ENCODE peak calls at places on chromosomes 3 and 15, in six cellular contexts. J, F, S, Z, E and D are unnamed samples. For H3K4me1 and H3K9me3, the result is how much of the 10 kb centered on the place peaks cover.

GRCh38 chr3:102038477-102039142 is 189.3 kb downstream of the NFKBIZ start:
- DNase-seq in S (no peak), F (no peak), E (no peak), J (no peak), Z (no peak), D (no peak)

GRCh38 chr3:161660706-161661105 is 164.1 kb downstream of the OTOL1 start:
- DNase-seq in J (no peak), E (no peak), Z (no peak), S (no peak), F (no peak), D (no peak)

GRCh38 chr3:18357747-18358146 is 67.4 kb downstream of the SATB1 start:
- DNase-seq in E (no peak), F (no peak), S (no peak), J (no peak), Z (no peak), D (no peak)

GRCh38 chr3:171347017-171347979 is 112.9 kb downstream of the TNIK start:
- DNase-seq in S (no peak), J (no peak), Z (no peak), F (no peak), E (no peak), D (no peak)

GRCh38 chr3:195155842-195156241 is 115.1 kb downstream of the XXYLT1 start:
- DNase-seq in F (no peak), E (no peak), S (no peak), J (no peak), Z (no peak), D (no peak)

GRCh38 chr3:135125171-135125801 is 330.2 kb downstream of the EPHB1 start:
- DNase-seq in E (no peak), S (no peak), Z (no peak), F (peak), J (no peak), D (peak)

GRCh38 chr3:171810278-171811058 is at the start of gene PLD1:
- DNase-seq in Z (peak), E (peak), J (peak), F (peak), S (peak), D (no peak)

GRCh38 chr15:23616536-23616935 is 31.1 kb downstream of the MAGEL2 start:
- DNase-seq in E (no peak), J (no peak), F (no peak), S (no peak), Z (no peak), D (no peak)

GRCh38 chr15:70276401-70276800 is 178.7 kb upstream of the TLE3 start:
- DNase-seq in J (no peak), E (no peak), Z (no peak), S (peak), F (no peak), D (no peak)

GRCh38 chr3:46856576-46857471 is 6.4 kb downstream of the MYL3 start:
- DNase-seq in J (peak), E (peak), Z (peak), F (no peak), S (peak), D (no peak)

GRCh38 chr3:127254730-127255129 is 33.1 kb downstream of the PRR20G start:
- DNase-seq in S (no peak), Z (no peak), F (no peak), E (no peak), J (no peak), D (no peak)

GRCh38 chr15:65259367-65259781 is 27.3 kb downstream of the PARP16 start:
- DNase-seq in S (peak), E (no peak), F (no peak), Z (peak), J (peak), D (no peak)

GRCh38 chr3:51966016-51966415 is 1.2 kb downstream of the PCBP4 start:
- DNase-seq in Z (no peak), J (no peak), E (no peak), S (no peak), F (no peak), D (no peak)

GRCh38 chr3:8503461-8503860 is 1.8 kb downstream of the LMCD1 start:
- DNase-seq in E (no peak), Z (no peak), J (no peak), F (no peak), S (no peak), D (no peak)

GRCh38 chr3:8499181-8499611 is 2.4 kb upstream of the LMCD1 start:
- DNase-seq in J (peak), S (no peak), F (peak), Z (no peak), E (no peak), D (no peak)

GRCh38 chr3:8500208-8500961 is 1.2 kb upstream of the LMCD1 start:
- DNase-seq in E (no peak), J (peak), Z (no peak), S (no peak), F (peak), D (no peak)

GRCh38 chr3:8500966-8501365 is 657 bp upstream of the LMCD1 start:
- DNase-seq in J (no peak), S (no peak), Z (no peak), E (no peak), F (peak), D (no peak)

DNA sequence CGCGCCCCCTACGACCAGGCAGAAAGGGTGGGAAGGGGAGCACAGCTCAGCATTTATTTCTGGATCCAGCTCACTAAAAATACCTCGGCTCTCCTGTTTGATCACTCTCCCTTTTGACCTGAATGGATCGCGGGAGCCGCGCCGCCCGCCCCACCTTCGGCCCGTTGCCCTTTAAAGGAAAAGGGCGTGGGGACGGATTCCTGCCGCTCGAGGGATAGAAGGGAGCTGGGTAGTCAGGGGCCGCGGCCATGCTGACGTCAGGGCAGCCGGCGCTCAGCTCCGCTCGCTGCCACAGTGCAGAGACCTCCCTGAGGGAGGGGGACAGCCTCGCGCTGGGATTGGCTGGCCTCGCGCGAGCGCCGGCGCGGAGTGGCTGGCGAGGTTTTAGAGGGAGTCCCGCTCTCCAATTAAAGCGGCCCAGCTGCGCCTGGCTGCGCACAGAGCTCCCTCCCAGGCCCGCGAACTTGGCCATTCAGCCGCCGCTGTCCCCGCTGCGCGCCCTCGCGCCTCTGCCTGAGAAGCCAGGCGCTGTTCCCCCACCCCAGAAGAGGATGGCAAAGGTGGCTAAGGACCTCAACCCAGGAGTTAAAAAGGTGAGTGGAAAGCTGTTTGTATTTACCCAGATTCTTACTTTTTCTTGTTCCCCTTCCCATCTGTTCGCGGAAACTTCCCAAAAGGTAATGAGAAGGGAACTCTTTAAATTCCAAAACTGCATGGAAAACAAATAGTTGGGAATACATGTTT is at the start of gene LMCD1:
- DNase-seq in S (peak), E (peak), F (peak), Z (peak), J (peak), D (no peak)
- H3K4me1 ChIP-seq in S (under half), E (under half), F (under half), Z (under half), J (half or more), D (under half)

DNA sequence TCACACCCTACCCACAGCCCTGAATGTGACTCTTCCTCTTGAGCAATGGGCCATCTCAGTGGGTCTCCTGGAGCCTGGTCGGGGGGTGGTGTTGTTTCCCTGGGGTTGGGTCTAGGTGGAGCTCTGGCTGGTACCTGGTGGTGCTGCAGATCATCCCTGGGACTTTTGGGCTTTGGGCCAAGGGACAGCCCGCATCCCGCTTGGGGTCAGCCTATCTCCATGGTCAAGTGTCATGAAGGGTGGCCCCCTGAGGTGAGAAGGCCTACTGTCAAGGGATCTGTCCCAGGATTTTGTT is 202.0 kb downstream of the UBE3A start:
- DNase-seq in F (no peak), J (no peak), E (no peak), Z (peak), S (peak), D (no peak)
- H3K9me3 ChIP-seq in F (under half), J (under half), E (under half), Z (under half), S (under half), D (under half)

GRCh38 chr3:177467268-177467985 is 270.1 kb upstream of the TBL1XR1 start:
- DNase-seq in E (no peak), S (no peak), F (no peak), J (no peak), Z (no peak), D (no peak)

GRCh38 chr3:177464392-177465225 is 267.3 kb upstream of the TBL1XR1 start:
- DNase-seq in E (no peak), Z (no peak), S (no peak), F (no peak), J (no peak), D (no peak)

GRCh38 chr3:177465243-177465642 is 268.0 kb upstream of the TBL1XR1 start:
- DNase-seq in S (peak), J (no peak), Z (peak), E (no peak), F (no peak), D (no peak)

GRCh38 chr3:177463863-177464262 is 266.6 kb upstream of the TBL1XR1 start:
- DNase-seq in J (no peak), S (no peak), Z (no peak), E (no peak), F (peak), D (no peak)

DNA sequence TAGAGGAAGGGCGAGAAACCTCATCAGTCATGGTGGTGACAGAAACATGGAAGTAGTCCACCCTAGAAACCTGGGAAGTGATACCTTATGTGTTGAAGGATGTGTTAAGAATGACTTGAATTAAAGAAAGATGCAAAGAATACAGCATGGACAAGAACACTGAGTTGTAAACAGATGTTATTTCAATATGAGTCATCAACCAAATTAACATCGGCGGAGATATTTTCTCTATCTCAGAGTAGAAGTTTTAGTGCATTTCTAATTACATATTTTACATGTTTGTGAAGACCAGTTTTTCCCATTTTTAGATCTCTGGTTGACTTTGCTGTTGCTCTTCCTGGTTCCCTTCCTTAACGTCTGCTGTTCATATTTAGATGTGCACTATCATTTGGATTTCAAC is 268.8 kb upstream of the TBL1XR1 start:
- DNase-seq in F (no peak), J (no peak), Z (no peak), S (no peak), E (no peak), D (no peak)
- H3K4me1 ChIP-seq in F (under half), J (under half), Z (under half), S (under half), E (under half), D (under half)

GRCh38 chr3:6417174-6417573 is 443.7 kb upstream of the GRM7 start:
- DNase-seq in S (no peak), E (no peak), F (no peak), J (no peak), Z (no peak), D (no peak)

GRCh38 chr3:6416049-6416661 is 444.8 kb upstream of the GRM7 start:
- DNase-seq in S (no peak), Z (no peak), F (no peak), E (no peak), J (no peak), D (no peak)

GRCh38 chr3:6425289-6425820 is 435.6 kb upstream of the GRM7 start:
- DNase-seq in Z (no peak), S (no peak), J (no peak), E (no peak), F (no peak), D (no peak)

GRCh38 chr3:6418492-6418891 is 442.4 kb upstream of the GRM7 start:
- DNase-seq in E (no peak), J (no peak), F (no peak), S (no peak), Z (no peak), D (no peak)

GRCh38 chr3:6421666-6422065 is 439.2 kb upstream of the GRM7 start:
- DNase-seq in E (no peak), Z (no peak), J (no peak), F (no peak), S (no peak), D (no peak)
- H3K9me3 ChIP-seq in E (under half), Z (under half), J (under half), F (under half), S (under half), D (under half)

DNA sequence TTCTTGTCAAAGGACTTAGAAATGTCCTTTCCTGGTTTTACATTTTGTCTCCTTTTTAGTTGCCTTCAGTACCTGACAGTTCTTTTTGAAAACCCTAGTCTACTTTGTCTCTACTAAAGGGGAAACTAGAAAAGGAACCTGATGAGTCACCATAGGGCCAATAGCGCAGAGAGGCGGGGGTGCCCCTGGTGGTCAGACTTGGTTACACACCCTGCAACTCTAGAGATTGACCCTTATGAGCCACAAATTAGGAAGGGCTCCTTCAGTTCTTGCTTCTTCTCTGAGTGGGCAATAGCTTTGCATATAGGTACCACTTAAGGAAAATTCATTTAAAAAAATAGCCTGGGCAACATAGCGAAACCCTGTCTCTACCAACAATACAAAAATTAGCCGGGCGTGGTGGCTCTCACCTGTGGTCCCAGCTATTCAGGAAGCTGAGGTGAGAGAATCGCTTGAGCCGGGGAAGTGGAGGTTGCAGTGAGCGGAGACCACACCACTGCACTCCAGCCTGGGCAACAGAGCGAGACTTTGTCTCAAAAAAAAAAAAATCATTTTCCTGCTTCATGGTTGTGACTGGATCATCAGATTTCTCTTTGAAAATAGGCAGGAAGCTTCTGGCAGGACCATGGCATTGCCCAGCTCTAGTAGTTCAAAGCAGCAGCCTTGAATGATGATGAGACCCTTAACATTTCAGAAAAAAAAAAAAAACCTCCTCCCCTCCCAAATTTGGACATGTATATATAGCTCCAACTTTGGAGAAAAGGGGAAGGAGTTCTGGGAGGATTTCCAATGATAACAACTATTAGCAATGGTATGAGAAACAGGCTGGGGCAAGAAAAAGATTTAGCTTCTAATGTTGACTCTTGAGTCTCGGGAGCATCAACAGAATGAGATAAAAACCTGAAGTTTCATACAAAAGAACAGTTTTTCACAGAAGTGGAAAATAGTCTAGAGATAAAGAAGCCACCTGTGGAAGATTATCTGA is 45.2 kb upstream of the RASA2 start:
- DNase-seq in S (peak), F (peak), J (peak), Z (peak), E (peak), D (peak)
- H3K4me1 ChIP-seq in S (under half), F (under half), J (under half), Z (under half), E (under half), D (under half)